ENCODE peak calls at places on chromosomes 5 and 9, in six cellular contexts. O is activated gamma-delta T cell treated with Interleukin-2 at 50 U/mL for 16 hours, B is NT2/D1, C is hepatocyte, J is mucosa of gallbladder, P is RWPE1. N is an unnamed sample.

GRCh38 chr5:10424124-10424731 is 17.5 kb upstream of the ROPN1L start:
- DNase-seq in J (no peak), O (no peak), P (peak), C (peak), B (no peak), N (no peak)

GRCh38 chr5:123708074-123708806 is 196.3 kb downstream of the CSNK1G3 start:
- DNase-seq in J (no peak), B (no peak), C (no peak), P (peak), O (no peak), N (no peak)

GRCh38 chr5:54936201-54936600 is 49.2 kb downstream of the ESM1 start:
- DNase-seq in J (no peak), B (no peak), C (no peak), P (no peak), O (no peak), N (no peak)

GRCh38 chr5:141914154-141914743 is 9.4 kb upstream of the DELE1 start:
- DNase-seq in J (peak), P (no peak), C (peak), B (no peak), O (peak), N (peak)

GRCh38 chr5:14830210-14831005 is 41.2 kb downstream of the ANKH start:
- DNase-seq in P (no peak), C (no peak), O (no peak), B (no peak), J (no peak), N (no peak)

GRCh38 chr9:88537743-88538055 is 2.7 kb downstream of the NXNL2 start:
- DNase-seq in C (peak), B (no peak), J (peak), O (no peak), P (no peak), N (peak)

GRCh38 chr9:76373173-76373771 is 21.0 kb downstream of the RFK start:
- DNase-seq in C (peak), O (no peak), B (no peak), P (no peak), J (peak), N (no peak)

GRCh38 chr5:138698713-138699112 is 54.5 kb upstream of the CTNNA1 start:
- DNase-seq in B (no peak), O (no peak), C (no peak), J (no peak), P (no peak), N (no peak)

GRCh38 chr5:14009575-14009974 is 65.1 kb upstream of the DNAH5 start:
- DNase-seq in O (no peak), J (no peak), P (no peak), C (no peak), B (no peak), N (no peak)

GRCh38 chr5:100777680-100778281 is 125.3 kb downstream of the ST8SIA4 start:
- DNase-seq in P (peak), C (peak), B (no peak), J (peak), O (no peak), N (no peak)

GRCh38 chr5:89396262-89396975 is 513.4 kb upstream of the MEF2C start:
- DNase-seq in O (no peak), J (peak), B (no peak), P (no peak), C (no peak), N (no peak)

GRCh38 chr5:32173394-32174010 is 617 bp downstream of the GOLPH3 start:
- DNase-seq in C (peak), O (peak), J (peak), B (no peak), P (peak), N (peak)

GRCh38 chr5:171386861-171387254 is 791 bp upstream of the NPM1 start:
- DNase-seq in J (no peak), C (peak), B (peak), O (no peak), P (peak), N (no peak)

GRCh38 chr5:17355585-17356346 is 138.3 kb downstream of the BASP1 start:
- DNase-seq in C (no peak), P (no peak), O (no peak), J (no peak), B (no peak), N (no peak)

GRCh38 chr5:168528521-168529360 is at the start of gene FBLL1:
- DNase-seq in C (peak), B (no peak), J (peak), O (no peak), P (peak), N (peak)

GRCh38 chr5:131064669-131065371 is 100.2 kb downstream of the HINT1 start:
- DNase-seq in O (peak), P (no peak), C (no peak), B (no peak), J (no peak), N (no peak)

GRCh38 chr5:37222181-37222580 is 27.0 kb downstream of the CPLANE1 start:
- DNase-seq in B (no peak), J (no peak), C (no peak), O (no peak), P (no peak), N (no peak)

GRCh38 chr5:6812800-6813731 is 99.8 kb downstream of the TENT4A start:
- DNase-seq in B (no peak), C (peak), J (peak), O (no peak), P (no peak), N (peak)

GRCh38 chr9:98995059-98995665 is 51.5 kb downstream of the COL15A1 start:
- DNase-seq in C (no peak), B (no peak), J (peak), P (no peak), O (no peak), N (peak)

GRCh38 chr9:94869415-94869838 is 142.9 kb downstream of the AOPEP start:
- DNase-seq in O (no peak), C (no peak), P (no peak), J (no peak), B (no peak), N (no peak)

GRCh38 chr9:3824589-3824988 is 298.8 kb upstream of the RFX3 start:
- DNase-seq in O (no peak), C (no peak), P (no peak), J (no peak), B (no peak), N (no peak)

GRCh38 chr5:133704411-133704810 is 92.1 kb upstream of the FSTL4 start:
- DNase-seq in O (no peak), B (no peak), P (no peak), J (no peak), C (no peak), N (peak)

GRCh38 chr9:136560586-136560985 is 14.7 kb upstream of the NOTCH1 start:
- DNase-seq in O (no peak), B (no peak), C (no peak), J (no peak), P (no peak), N (no peak)

GRCh38 chr9:98576859-98577258 is 131.9 kb downstream of the GABBR2 start:
- DNase-seq in J (no peak), B (no peak), O (no peak), P (no peak), C (no peak), N (peak)

GRCh38 chr5:74275204-74275992 is 365.1 kb downstream of the ENC1 start:
- DNase-seq in O (no peak), J (peak), B (no peak), P (no peak), C (peak), N (no peak)

N was measured in islet precursor cell.